ENCODE peak calls at places on chromosomes 11 and 22, in nine cellular contexts. One of them, this sample, is unnamed.

GRCh38 chr22:35705141-35705540 is 12.5 kb upstream of the APOL5 start:
- DNase-seq in stomach: no peak
- DNase-seq in suprapubic skin: no peak
- DNase-seq in sigmoid colon: no peak
- DNase-seq in spleen: no peak
- DNase-seq in transverse colon: no peak
- DNase-seq in prostate gland: no peak
- DNase-seq in upper lobe of left lung: no peak
- DNase-seq in H1: no peak
- DNase-seq in this sample: no peak

GRCh38 chr11:66328036-66328306 is 8.3 kb downstream of the RIN1 start:
- DNase-seq in stomach: no peak
- DNase-seq in suprapubic skin: peak; percentile 67
- DNase-seq in sigmoid colon: no peak
- DNase-seq in spleen: no peak
- DNase-seq in transverse colon: peak; percentile 42
- DNase-seq in prostate gland: no peak
- DNase-seq in upper lobe of left lung: peak; percentile 52
- DNase-seq in H1: no peak
- DNase-seq in this sample: no peak

GRCh38 chr11:14253437-14253836 is 105.5 kb downstream of the RRAS2 start:
- DNase-seq in stomach: no peak
- DNase-seq in suprapubic skin: no peak
- DNase-seq in sigmoid colon: no peak
- DNase-seq in spleen: no peak
- DNase-seq in transverse colon: no peak
- DNase-seq in prostate gland: no peak
- DNase-seq in upper lobe of left lung: no peak
- DNase-seq in H1: no peak
- DNase-seq in this sample: no peak

GRCh38 chr22:37198290-37199102 is 10.4 kb upstream of the C1QTNF6 start:
- DNase-seq in stomach: peak; percentile 88
- DNase-seq in suprapubic skin: peak; percentile 91
- DNase-seq in sigmoid colon: peak; percentile 89
- DNase-seq in spleen: peak; percentile 97
- DNase-seq in transverse colon: peak; percentile 94
- DNase-seq in prostate gland: peak; percentile 86
- DNase-seq in upper lobe of left lung: peak; percentile 98
- DNase-seq in H1: peak; percentile 95
- DNase-seq in this sample: no peak

GRCh38 chr11:129209891-129210830 is 18.0 kb upstream of the ARHGAP32 start:
- DNase-seq in stomach: no peak
- DNase-seq in suprapubic skin: no peak
- DNase-seq in sigmoid colon: no peak
- DNase-seq in spleen: no peak
- DNase-seq in transverse colon: no peak
- DNase-seq in prostate gland: no peak
- DNase-seq in upper lobe of left lung: no peak
- DNase-seq in H1: no peak
- DNase-seq in this sample: no peak

GRCh38 chr11:68137833-68138232 is 16.6 kb upstream of the CHKA start:
- DNase-seq in stomach: no peak
- DNase-seq in suprapubic skin: no peak
- DNase-seq in sigmoid colon: peak; percentile 19
- DNase-seq in spleen: no peak
- DNase-seq in transverse colon: no peak
- DNase-seq in prostate gland: no peak
- DNase-seq in upper lobe of left lung: no peak
- DNase-seq in H1: no peak
- DNase-seq in this sample: no peak

GRCh38 chr22:44144046-44144569 is 36.6 kb upstream of the PARVG start:
- DNase-seq in stomach: no peak
- DNase-seq in suprapubic skin: no peak
- DNase-seq in sigmoid colon: no peak
- DNase-seq in spleen: no peak
- DNase-seq in transverse colon: no peak
- DNase-seq in prostate gland: no peak
- DNase-seq in upper lobe of left lung: no peak
- DNase-seq in H1: no peak
- DNase-seq in this sample: no peak

GRCh38 chr11:100629671-100630070 is 57.4 kb upstream of the ARHGAP42 start:
- DNase-seq in stomach: no peak
- DNase-seq in suprapubic skin: no peak
- DNase-seq in sigmoid colon: no peak
- DNase-seq in spleen: no peak
- DNase-seq in transverse colon: no peak
- DNase-seq in prostate gland: no peak
- DNase-seq in upper lobe of left lung: no peak
- DNase-seq in H1: no peak
- DNase-seq in this sample: no peak

GRCh38 chr11:77140231-77140959 is 12.3 kb downstream of the MYO7A start:
- DNase-seq in stomach: no peak
- DNase-seq in suprapubic skin: no peak
- DNase-seq in sigmoid colon: no peak
- DNase-seq in spleen: no peak
- DNase-seq in transverse colon: no peak
- DNase-seq in prostate gland: no peak
- DNase-seq in upper lobe of left lung: no peak
- DNase-seq in H1: peak; percentile 54
- DNase-seq in this sample: no peak

GRCh38 chr11:128511712-128512111 is 75.6 kb downstream of the ETS1 start:
- DNase-seq in stomach: no peak
- DNase-seq in suprapubic skin: no peak
- DNase-seq in sigmoid colon: no peak
- DNase-seq in spleen: no peak
- DNase-seq in transverse colon: no peak
- DNase-seq in prostate gland: no peak
- DNase-seq in upper lobe of left lung: no peak
- DNase-seq in H1: no peak
- DNase-seq in this sample: no peak

GRCh38 chr22:35627267-35628041 is 10.3 kb upstream of the MB start:
- DNase-seq in stomach: peak; percentile 87
- DNase-seq in suprapubic skin: peak; percentile 84
- DNase-seq in sigmoid colon: peak; percentile 93
- DNase-seq in spleen: no peak
- DNase-seq in transverse colon: peak; percentile 90
- DNase-seq in prostate gland: peak; percentile 89
- DNase-seq in upper lobe of left lung: no peak
- DNase-seq in H1: peak; percentile 81
- DNase-seq in this sample: peak; percentile 97

GRCh38 chr22:27115816-27116256 is 458.4 kb downstream of the MIAT start:
- DNase-seq in stomach: peak; percentile 52
- DNase-seq in suprapubic skin: no peak
- DNase-seq in sigmoid colon: no peak
- DNase-seq in spleen: no peak
- DNase-seq in transverse colon: no peak
- DNase-seq in prostate gland: no peak
- DNase-seq in upper lobe of left lung: no peak
- DNase-seq in H1: no peak
- DNase-seq in this sample: no peak
- TF ChIP-seq POLR2AphosphoS5 in stomach: no peak
- TF ChIP-seq POLR2AphosphoS5 in suprapubic skin: no peak
- TF ChIP-seq POLR2AphosphoS5 in sigmoid colon: no peak
- TF ChIP-seq POLR2AphosphoS5 in spleen: no peak
- TF ChIP-seq POLR2AphosphoS5 in transverse colon: no peak
- TF ChIP-seq POLR2AphosphoS5 in prostate gland: no peak
- TF ChIP-seq POLR2AphosphoS5 in upper lobe of left lung: no peak
- TF ChIP-seq POLR2AphosphoS5 in H1: no peak
- TF ChIP-seq POLR2AphosphoS5 in this sample: no peak

DNA sequence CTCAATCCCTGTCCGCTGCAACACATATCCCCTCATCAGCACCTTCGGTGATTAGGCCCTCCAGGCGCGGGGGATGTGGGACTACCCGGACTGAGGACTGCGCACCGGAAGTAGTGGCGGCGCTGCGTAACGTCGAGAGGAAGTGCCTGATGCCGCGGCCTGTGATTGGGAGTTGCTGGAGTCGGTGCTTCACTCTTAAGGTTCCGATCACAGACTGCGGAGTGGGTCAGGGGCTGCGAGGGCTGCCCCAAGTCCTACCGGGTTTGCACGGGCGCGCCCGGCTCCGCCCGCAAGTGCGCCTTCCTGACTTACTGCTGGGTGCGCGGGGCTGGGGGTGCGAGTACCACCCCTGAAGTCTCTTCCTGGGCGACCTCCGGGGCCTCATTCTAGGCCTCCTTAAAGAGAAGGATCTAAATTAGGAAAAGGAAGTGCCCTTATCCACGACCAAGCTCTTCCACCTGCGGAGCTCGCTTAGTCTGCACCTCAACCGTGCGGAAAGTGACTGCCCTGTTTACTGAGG is at the start of gene ALKBH3:
- DNase-seq in stomach: peak; percentile 95
- DNase-seq in suprapubic skin: peak; percentile 96
- DNase-seq in sigmoid colon: peak; percentile 96
- DNase-seq in spleen: peak; percentile 96
- DNase-seq in transverse colon: peak; percentile 93
- DNase-seq in prostate gland: peak; percentile 86
- DNase-seq in upper lobe of left lung: peak; percentile 93
- DNase-seq in H1: peak; percentile 83
- DNase-seq in this sample: peak; percentile 98
- TF ChIP-seq CTCF in stomach: no peak
- TF ChIP-seq CTCF in suprapubic skin: no peak
- TF ChIP-seq CTCF in sigmoid colon: no peak
- TF ChIP-seq CTCF in spleen: peak; percentile 26
- TF ChIP-seq CTCF in transverse colon: no peak
- TF ChIP-seq CTCF in prostate gland: peak; percentile 30
- TF ChIP-seq CTCF in upper lobe of left lung: peak; percentile 45
- TF ChIP-seq CTCF in H1: no peak
- TF ChIP-seq CTCF in this sample: no peak

DNA sequence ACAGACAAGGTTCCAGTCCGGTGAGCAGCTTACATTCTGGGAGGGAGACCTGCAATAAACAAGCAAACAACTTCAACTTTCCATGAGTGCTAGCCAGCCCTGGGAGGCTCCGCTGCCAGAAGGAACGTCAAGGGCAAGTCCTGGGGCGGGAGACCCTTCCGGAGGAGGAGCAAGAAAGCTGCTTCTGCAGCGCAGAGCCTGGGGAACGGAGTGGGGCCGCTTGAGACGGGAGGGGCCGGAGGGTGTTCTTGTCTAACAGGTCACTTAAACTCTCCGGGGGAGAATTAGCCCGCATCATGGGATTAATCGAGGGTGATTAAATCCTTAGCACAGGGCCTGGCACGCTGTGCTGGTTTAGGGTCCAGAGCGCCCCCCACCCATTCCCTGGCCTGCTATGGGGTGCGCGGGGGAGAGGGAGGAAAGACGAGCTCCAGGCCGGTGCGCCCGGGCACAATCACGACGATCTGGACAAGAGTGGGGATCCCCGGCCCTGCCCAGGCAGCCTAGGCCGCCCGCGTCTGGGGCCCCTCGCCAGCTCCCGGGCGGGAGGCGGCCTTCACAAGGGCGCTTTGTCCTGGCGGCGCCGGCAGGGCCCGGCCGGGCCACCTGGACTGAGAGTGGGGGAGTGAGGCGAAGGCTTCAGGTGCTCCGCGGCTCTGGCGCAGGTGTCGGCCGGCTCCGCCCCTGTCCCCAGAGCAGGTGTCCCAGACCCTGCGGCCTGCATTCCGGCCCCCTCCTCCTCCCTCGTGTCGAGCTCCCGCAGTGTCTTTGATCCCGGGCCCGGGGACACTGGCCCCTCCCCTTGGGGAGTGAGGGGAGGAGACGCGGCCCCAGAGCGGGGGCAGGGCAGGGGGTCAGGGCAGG is 663 bp upstream of the LARGE2 start:
- DNase-seq in stomach: peak; percentile 89
- DNase-seq in suprapubic skin: peak; percentile 76
- DNase-seq in sigmoid colon: peak; percentile 63
- DNase-seq in spleen: no peak
- DNase-seq in transverse colon: peak; percentile 53
- DNase-seq in prostate gland: peak; percentile 77
- DNase-seq in upper lobe of left lung: peak; percentile 91
- DNase-seq in H1: peak; percentile 94
- DNase-seq in this sample: no peak
- TF ChIP-seq POLR2A in stomach: no peak
- TF ChIP-seq POLR2A in suprapubic skin: no peak
- TF ChIP-seq POLR2A in sigmoid colon: no peak
- TF ChIP-seq POLR2A in spleen: no peak
- TF ChIP-seq POLR2A in transverse colon: no peak
- TF ChIP-seq POLR2A in prostate gland: peak; percentile 48
- TF ChIP-seq POLR2A in upper lobe of left lung: no peak
- TF ChIP-seq POLR2A in H1: no peak
- TF ChIP-seq POLR2A in this sample: no peak

GRCh38 chr11:316891-317291 is 3.1 kb downstream of the IFITM1 start:
- DNase-seq in stomach: no peak
- DNase-seq in suprapubic skin: no peak
- DNase-seq in sigmoid colon: no peak
- DNase-seq in spleen: no peak
- DNase-seq in transverse colon: no peak
- DNase-seq in prostate gland: no peak
- DNase-seq in upper lobe of left lung: no peak
- DNase-seq in H1: no peak
- DNase-seq in this sample: no peak

GRCh38 chr11:315516-315994 is 1.7 kb downstream of the IFITM1 start:
- DNase-seq in stomach: no peak
- DNase-seq in suprapubic skin: peak; percentile 62
- DNase-seq in sigmoid colon: peak; percentile 67
- DNase-seq in spleen: peak; percentile 84
- DNase-seq in transverse colon: no peak
- DNase-seq in prostate gland: no peak
- DNase-seq in upper lobe of left lung: no peak
- DNase-seq in H1: no peak
- DNase-seq in this sample: no peak

GRCh38 chr11:315051-315481 is 1.2 kb downstream of the IFITM1 start:
- DNase-seq in stomach: no peak
- DNase-seq in suprapubic skin: no peak
- DNase-seq in sigmoid colon: no peak
- DNase-seq in spleen: peak; percentile 78
- DNase-seq in transverse colon: no peak
- DNase-seq in prostate gland: no peak
- DNase-seq in upper lobe of left lung: no peak
- DNase-seq in H1: no peak
- DNase-seq in this sample: no peak

GRCh38 chr11:313787-314547 is at the start of gene IFITM1:
- DNase-seq in stomach: no peak
- DNase-seq in suprapubic skin: peak; percentile 64
- DNase-seq in sigmoid colon: no peak
- DNase-seq in spleen: peak; percentile 90
- DNase-seq in transverse colon: peak; percentile 62
- DNase-seq in prostate gland: peak; percentile 55
- DNase-seq in upper lobe of left lung: no peak
- DNase-seq in H1: peak; percentile 57
- DNase-seq in this sample: no peak

DNA sequence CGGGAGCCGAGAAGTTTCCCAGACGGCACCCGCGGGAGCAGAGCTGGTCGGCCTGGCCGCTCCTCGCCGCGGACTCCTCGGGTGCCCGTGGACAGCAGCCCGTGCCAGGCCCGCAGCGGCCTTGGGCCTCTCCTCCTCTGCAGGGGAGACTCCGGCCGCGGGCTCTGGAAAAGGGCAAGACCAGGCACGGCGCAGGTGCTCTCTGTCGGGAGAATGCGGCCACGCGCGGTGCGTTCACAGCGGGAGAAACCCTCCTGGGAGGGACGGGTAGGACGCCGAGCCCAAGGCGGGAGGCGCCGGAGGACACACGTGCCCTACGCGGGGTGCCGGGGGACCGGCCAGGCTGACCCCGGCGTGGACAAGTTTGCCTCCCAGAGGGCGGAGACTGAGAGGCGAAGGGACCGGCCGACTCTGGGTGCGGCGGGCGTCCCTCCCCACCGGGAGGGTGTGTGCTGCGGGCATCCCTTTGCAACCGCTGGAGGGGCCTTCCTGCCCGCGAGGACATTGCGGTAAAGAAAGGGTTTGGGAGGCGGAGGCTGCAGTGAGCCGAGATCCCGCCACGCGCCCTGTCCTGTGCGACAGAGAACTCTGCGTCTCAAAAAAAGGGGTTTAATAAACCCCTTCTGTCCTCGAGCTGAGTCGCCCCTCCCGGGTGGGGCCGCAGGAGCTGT is 2.3 kb downstream of the IFITM1 start:
- DNase-seq in stomach: no peak
- DNase-seq in suprapubic skin: peak; percentile 72
- DNase-seq in sigmoid colon: peak; percentile 75
- DNase-seq in spleen: peak; percentile 89
- DNase-seq in transverse colon: no peak
- DNase-seq in prostate gland: no peak
- DNase-seq in upper lobe of left lung: peak; percentile 88
- DNase-seq in H1: peak; percentile 64
- DNase-seq in this sample: no peak
- TF ChIP-seq POLR2AphosphoS5 in stomach: no peak
- TF ChIP-seq POLR2AphosphoS5 in suprapubic skin: no peak
- TF ChIP-seq POLR2AphosphoS5 in sigmoid colon: no peak
- TF ChIP-seq POLR2AphosphoS5 in spleen: peak; percentile 71
- TF ChIP-seq POLR2AphosphoS5 in transverse colon: peak; percentile 30
- TF ChIP-seq POLR2AphosphoS5 in prostate gland: peak; percentile 3
- TF ChIP-seq POLR2AphosphoS5 in upper lobe of left lung: peak; percentile 39
- TF ChIP-seq POLR2AphosphoS5 in H1: no peak
- TF ChIP-seq POLR2AphosphoS5 in this sample: peak; percentile 10

This sample was measured in esophagus muscularis mucosa.